ENCODE peak calls at places on chromosomes 1 and 21, in seven cellular contexts. One of them, this sample, is unnamed.

GRCh38 chr1:44237721-44238457 is 24.6 kb downstream of the DMAP1 start:
- DNase-seq in tibial artery: peak; percentile 83
- DNase-seq in coronary artery: no peak
- DNase-seq in PC-9: no peak
- DNase-seq in fibroblast of mammary gland: peak; percentile 64
- DNase-seq in BJ: peak; percentile 52
- DNase-seq in GM12865: peak; percentile 50
- DNase-seq in this sample: no peak

GRCh38 chr1:39501666-39502065 is 10.2 kb downstream of the BMP8A start:
- DNase-seq in tibial artery: no peak
- DNase-seq in coronary artery: no peak
- DNase-seq in PC-9: no peak
- DNase-seq in fibroblast of mammary gland: peak; percentile 90
- DNase-seq in BJ: no peak
- DNase-seq in GM12865: no peak
- DNase-seq in this sample: no peak

GRCh38 chr1:22163578-22163977 is 20.7 kb upstream of the WNT4 start:
- DNase-seq in tibial artery: no peak
- DNase-seq in coronary artery: no peak
- DNase-seq in PC-9: peak; percentile 36
- DNase-seq in fibroblast of mammary gland: no peak
- DNase-seq in BJ: no peak
- DNase-seq in GM12865: no peak
- DNase-seq in this sample: no peak

GRCh38 chr1:56153276-56153675 is 426.1 kb downstream of the PLPP3 start:
- DNase-seq in tibial artery: no peak
- DNase-seq in coronary artery: no peak
- DNase-seq in PC-9: no peak
- DNase-seq in fibroblast of mammary gland: no peak
- DNase-seq in BJ: no peak
- DNase-seq in GM12865: no peak
- DNase-seq in this sample: no peak

GRCh38 chr1:199855580-199855979 is 171.9 kb upstream of the NR5A2 start:
- DNase-seq in tibial artery: no peak
- DNase-seq in coronary artery: no peak
- DNase-seq in PC-9: peak; percentile 62
- DNase-seq in fibroblast of mammary gland: peak; percentile 52
- DNase-seq in BJ: no peak
- DNase-seq in GM12865: no peak
- DNase-seq in this sample: no peak

GRCh38 chr1:3453891-3454810 is at the start of gene ARHGEF16:
- DNase-seq in tibial artery: no peak
- DNase-seq in coronary artery: no peak
- DNase-seq in PC-9: peak; percentile 61
- DNase-seq in fibroblast of mammary gland: peak; percentile 12
- DNase-seq in BJ: no peak
- DNase-seq in GM12865: no peak
- DNase-seq in this sample: no peak

GRCh38 chr1:91673603-91674002 is 173.0 kb downstream of the CDC7 start:
- DNase-seq in tibial artery: no peak
- DNase-seq in coronary artery: no peak
- DNase-seq in PC-9: no peak
- DNase-seq in fibroblast of mammary gland: peak; percentile 82
- DNase-seq in BJ: no peak
- DNase-seq in GM12865: peak; percentile 19
- DNase-seq in this sample: no peak

GRCh38 chr1:33086384-33086850 is 5.5 kb downstream of the AZIN2 start:
- DNase-seq in tibial artery: peak; percentile 79
- DNase-seq in coronary artery: no peak
- DNase-seq in PC-9: peak; percentile 57
- DNase-seq in fibroblast of mammary gland: peak; percentile 85
- DNase-seq in BJ: no peak
- DNase-seq in GM12865: peak; percentile 76
- DNase-seq in this sample: no peak

GRCh38 chr1:119742193-119742592 is 26.5 kb downstream of the HMGCS2 start:
- DNase-seq in tibial artery: no peak
- DNase-seq in coronary artery: peak; percentile 73
- DNase-seq in PC-9: no peak
- DNase-seq in fibroblast of mammary gland: no peak
- DNase-seq in BJ: no peak
- DNase-seq in GM12865: no peak
- DNase-seq in this sample: peak; percentile 34

GRCh38 chr1:46522184-46522968 is 29.1 kb downstream of the KNCN start:
- DNase-seq in tibial artery: peak; percentile 73
- DNase-seq in coronary artery: no peak
- DNase-seq in PC-9: peak; percentile 85
- DNase-seq in fibroblast of mammary gland: peak; percentile 83
- DNase-seq in BJ: no peak
- DNase-seq in GM12865: peak; percentile 47
- DNase-seq in this sample: peak; percentile 89

GRCh38 chr21:31403596-31404333 is 59.7 kb upstream of the TIAM1 start:
- DNase-seq in tibial artery: no peak
- DNase-seq in coronary artery: no peak
- DNase-seq in PC-9: no peak
- DNase-seq in fibroblast of mammary gland: no peak
- DNase-seq in BJ: no peak
- DNase-seq in GM12865: no peak
- DNase-seq in this sample: no peak

GRCh38 chr1:154198756-154199562 is 7.1 kb upstream of the TPM3 start:
- DNase-seq in tibial artery: peak; percentile 29
- DNase-seq in coronary artery: no peak
- DNase-seq in PC-9: no peak
- DNase-seq in fibroblast of mammary gland: peak; percentile 70
- DNase-seq in BJ: no peak
- DNase-seq in GM12865: peak; percentile 57
- DNase-seq in this sample: no peak

GRCh38 chr1:174726167-174726879 is 273.4 kb upstream of the CACYBP start:
- DNase-seq in tibial artery: no peak
- DNase-seq in coronary artery: no peak
- DNase-seq in PC-9: no peak
- DNase-seq in fibroblast of mammary gland: peak; percentile 48
- DNase-seq in BJ: no peak
- DNase-seq in GM12865: peak; percentile 46
- DNase-seq in this sample: peak; percentile 7

GRCh38 chr1:240149488-240150094 is 57.9 kb downstream of the FMN2 start:
- DNase-seq in tibial artery: no peak
- DNase-seq in coronary artery: no peak
- DNase-seq in PC-9: no peak
- DNase-seq in fibroblast of mammary gland: peak; percentile 48
- DNase-seq in BJ: no peak
- DNase-seq in GM12865: peak; percentile 9
- DNase-seq in this sample: no peak

GRCh38 chr1:195278644-195279043 is 1329.6 kb downstream of the KCNT2 start:
- DNase-seq in tibial artery: no peak
- DNase-seq in coronary artery: no peak
- DNase-seq in PC-9: no peak
- DNase-seq in fibroblast of mammary gland: no peak
- DNase-seq in BJ: no peak
- DNase-seq in GM12865: peak; percentile 38
- DNase-seq in this sample: no peak

GRCh38 chr1:53278294-53278693 is 40.0 kb upstream of the MAGOH start:
- DNase-seq in tibial artery: peak; percentile 74
- DNase-seq in coronary artery: no peak
- DNase-seq in PC-9: no peak
- DNase-seq in fibroblast of mammary gland: no peak
- DNase-seq in BJ: no peak
- DNase-seq in GM12865: peak; percentile 39
- DNase-seq in this sample: no peak

GRCh38 chr1:179589524-179589923 is 2.1 kb upstream of the TDRD5 start:
- DNase-seq in tibial artery: no peak
- DNase-seq in coronary artery: no peak
- DNase-seq in PC-9: no peak
- DNase-seq in fibroblast of mammary gland: peak; percentile 11
- DNase-seq in BJ: no peak
- DNase-seq in GM12865: no peak
- DNase-seq in this sample: no peak

GRCh38 chr1:55426619-55427018 is 211.5 kb upstream of the USP24 start:
- DNase-seq in tibial artery: no peak
- DNase-seq in coronary artery: no peak
- DNase-seq in PC-9: no peak
- DNase-seq in fibroblast of mammary gland: no peak
- DNase-seq in BJ: no peak
- DNase-seq in GM12865: no peak
- DNase-seq in this sample: no peak

GRCh38 chr21:34604556-34604955 is 10.4 kb downstream of the RCAN1 start:
- DNase-seq in tibial artery: no peak
- DNase-seq in coronary artery: no peak
- DNase-seq in PC-9: no peak
- DNase-seq in fibroblast of mammary gland: no peak
- DNase-seq in BJ: no peak
- DNase-seq in GM12865: no peak
- DNase-seq in this sample: no peak

GRCh38 chr21:34606051-34606450 is 8.9 kb downstream of the RCAN1 start:
- DNase-seq in tibial artery: no peak
- DNase-seq in coronary artery: no peak
- DNase-seq in PC-9: no peak
- DNase-seq in fibroblast of mammary gland: no peak
- DNase-seq in BJ: no peak
- DNase-seq in GM12865: no peak
- DNase-seq in this sample: no peak

GRCh38 chr21:34602061-34602460 is 12.9 kb downstream of the RCAN1 start:
- DNase-seq in tibial artery: no peak
- DNase-seq in coronary artery: no peak
- DNase-seq in PC-9: no peak
- DNase-seq in fibroblast of mammary gland: no peak
- DNase-seq in BJ: no peak
- DNase-seq in GM12865: no peak
- DNase-seq in this sample: no peak

GRCh38 chr21:34603710-34604057 is 11.2 kb downstream of the RCAN1 start:
- DNase-seq in tibial artery: no peak
- DNase-seq in coronary artery: no peak
- DNase-seq in PC-9: no peak
- DNase-seq in fibroblast of mammary gland: no peak
- DNase-seq in BJ: no peak
- DNase-seq in GM12865: no peak
- DNase-seq in this sample: no peak

GRCh38 chr21:34603002-34603709 is 11.8 kb downstream of the RCAN1 start:
- DNase-seq in tibial artery: peak; percentile 85
- DNase-seq in coronary artery: peak; percentile 84
- DNase-seq in PC-9: no peak
- DNase-seq in fibroblast of mammary gland: peak; percentile 69
- DNase-seq in BJ: no peak
- DNase-seq in GM12865: peak; percentile 84
- DNase-seq in this sample: no peak
- TF ChIP-seq CTCF in tibial artery: peak; percentile 74
- TF ChIP-seq CTCF in coronary artery: peak; percentile 83
- TF ChIP-seq CTCF in PC-9: peak; percentile 71
- TF ChIP-seq CTCF in fibroblast of mammary gland: peak; percentile 85
- TF ChIP-seq CTCF in BJ: peak; percentile 86
- TF ChIP-seq CTCF in GM12865: peak; percentile 82
- TF ChIP-seq CTCF in this sample: peak; percentile 79

GRCh38 chr1:161739865-161740566 is 9.6 kb upstream of the DUSP12 start:
- DNase-seq in tibial artery: peak; percentile 72
- DNase-seq in coronary artery: no peak
- DNase-seq in PC-9: no peak
- DNase-seq in fibroblast of mammary gland: no peak
- DNase-seq in BJ: no peak
- DNase-seq in GM12865: peak; percentile 87
- DNase-seq in this sample: no peak
- H3K4me3 ChIP-seq in tibial artery: no peak overlapping the region
- H3K4me3 ChIP-seq in coronary artery: no peak overlapping the region
- H3K4me3 ChIP-seq in PC-9: no peak overlapping the region
- H3K4me3 ChIP-seq in fibroblast of mammary gland: no peak overlapping the region
- H3K4me3 ChIP-seq in BJ: no peak overlapping the region
- H3K4me3 ChIP-seq in GM12865: peak overlapping the region; percentile 30
- H3K4me3 ChIP-seq in this sample: no peak overlapping the region

DNA sequence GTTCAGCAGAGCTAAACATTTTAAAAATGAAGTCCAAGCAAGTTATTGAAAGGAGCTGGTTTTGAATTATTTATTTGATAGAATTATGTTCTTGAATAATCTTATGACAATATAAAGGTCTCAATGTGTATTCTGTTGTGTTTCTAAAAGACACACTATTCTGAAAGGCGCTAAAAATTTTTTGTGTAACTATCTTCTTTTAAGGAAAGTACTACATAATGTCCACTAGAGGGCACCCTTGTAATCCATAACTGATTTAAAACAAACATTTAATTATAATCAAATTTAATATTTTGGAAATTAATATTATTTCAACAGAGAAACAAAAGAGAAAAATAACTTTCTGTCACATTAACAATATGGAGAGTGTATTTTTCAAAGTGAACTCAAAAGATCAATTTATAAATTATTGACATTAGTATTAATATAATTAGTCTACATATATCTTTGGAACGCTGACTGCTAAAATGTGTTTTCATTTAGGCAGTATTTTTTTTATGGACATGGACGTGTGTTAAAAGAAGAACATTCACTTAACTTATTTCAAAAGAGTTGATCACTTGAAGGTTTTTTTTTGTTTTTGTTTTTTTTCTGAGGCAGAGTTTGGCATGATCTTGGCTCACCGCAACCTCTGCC is 248.4 kb downstream of the DENND1B start:
- DNase-seq in tibial artery: no peak
- DNase-seq in coronary artery: no peak
- DNase-seq in PC-9: peak; percentile 34
- DNase-seq in fibroblast of mammary gland: peak; percentile 47
- DNase-seq in BJ: no peak
- DNase-seq in GM12865: peak; percentile 23
- DNase-seq in this sample: no peak
- TF ChIP-seq CTCF in tibial artery: peak; percentile 68
- TF ChIP-seq CTCF in coronary artery: peak; percentile 54
- TF ChIP-seq CTCF in PC-9: peak; percentile 88
- TF ChIP-seq CTCF in fibroblast of mammary gland: peak; percentile 42
- TF ChIP-seq CTCF in BJ: peak; percentile 44
- TF ChIP-seq CTCF in GM12865: peak; percentile 34
- TF ChIP-seq CTCF in this sample: peak; percentile 29

DNA sequence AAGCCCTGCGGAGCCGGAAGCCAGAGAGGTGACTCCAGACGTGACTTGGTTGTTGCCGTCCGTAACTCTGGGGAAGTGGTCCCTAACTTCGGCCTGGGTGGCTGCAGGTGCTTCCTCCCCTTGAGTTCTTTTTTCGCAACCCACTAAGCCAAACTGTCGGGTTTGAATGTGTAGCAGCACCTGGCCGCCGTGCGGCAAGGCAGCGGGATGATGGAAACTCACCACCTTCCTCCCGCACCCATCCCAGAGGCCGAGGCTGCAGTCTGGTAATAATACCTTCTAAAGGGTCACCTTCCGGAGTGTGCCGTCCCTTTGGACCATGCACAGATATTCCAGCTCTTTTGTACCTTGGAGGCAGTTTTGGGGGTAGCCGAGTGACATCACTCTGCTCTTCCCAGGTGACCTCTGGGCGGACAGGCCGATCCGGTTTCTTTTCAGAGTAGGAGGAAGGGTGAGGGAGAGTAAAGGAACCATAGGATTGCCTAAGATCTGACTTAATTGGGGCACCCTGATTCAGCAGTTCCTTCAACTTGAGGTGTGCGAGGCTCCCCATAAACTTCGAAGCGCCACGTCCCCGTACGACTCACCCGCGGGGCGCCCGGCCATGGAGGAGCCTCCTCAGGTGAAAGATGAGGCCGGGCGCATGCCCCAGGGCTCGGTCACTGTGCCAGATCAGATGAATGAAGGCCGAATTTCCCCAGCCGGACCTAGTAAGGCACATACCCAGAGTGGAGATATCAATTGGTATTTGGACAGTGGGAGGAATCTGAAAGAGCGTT is 1.0 kb downstream of the KCNK1 start:
- DNase-seq in tibial artery: no peak
- DNase-seq in coronary artery: no peak
- DNase-seq in PC-9: peak; percentile 79
- DNase-seq in fibroblast of mammary gland: no peak
- DNase-seq in BJ: no peak
- DNase-seq in GM12865: peak; percentile 83
- DNase-seq in this sample: no peak
- H3K4me3 ChIP-seq in tibial artery: peak overlapping the region; percentile 57
- H3K4me3 ChIP-seq in coronary artery: peak overlapping the region; percentile 77
- H3K4me3 ChIP-seq in PC-9: peak overlapping the region; percentile 62
- H3K4me3 ChIP-seq in fibroblast of mammary gland: peak overlapping the region; percentile 75
- H3K4me3 ChIP-seq in BJ: peak overlapping the region; percentile 87
- H3K4me3 ChIP-seq in GM12865: peak overlapping the region; percentile 80
- H3K4me3 ChIP-seq in this sample: peak overlapping the region; percentile 76

GRCh38 chr1:85612704-85613361 is 32.3 kb downstream of the CCN1 start:
- DNase-seq in tibial artery: no peak
- DNase-seq in coronary artery: no peak
- DNase-seq in PC-9: peak; percentile 98
- DNase-seq in fibroblast of mammary gland: peak; percentile 72
- DNase-seq in BJ: peak; percentile 72
- DNase-seq in GM12865: peak; percentile 45
- DNase-seq in this sample: peak; percentile 90
- TF ChIP-seq CTCF in tibial artery: peak; percentile 46
- TF ChIP-seq CTCF in coronary artery: peak; percentile 38
- TF ChIP-seq CTCF in PC-9: peak; percentile 65
- TF ChIP-seq CTCF in fibroblast of mammary gland: peak; percentile 68
- TF ChIP-seq CTCF in BJ: peak; percentile 77
- TF ChIP-seq CTCF in GM12865: peak; percentile 49
- TF ChIP-seq CTCF in this sample: peak; percentile 64